ENCODE peak calls at places on chromosomes 7 and 10, in seven cellular contexts. W is MM.1S, D is mammary epithelial cell, O is H1, E is endothelial cell of umbilical vein, C is fibroblast of lung, P is GM23338. U is an unnamed sample. For H3K36me3, the result is how much of the 10 kb centered on the place peaks cover.

GRCh38 chr7:136389933-136390332 is 412.8 kb upstream of the MTPN start:
- DNase-seq in E (no peak), D (no peak), C (no peak), W (no peak), O (no peak), P (no peak), U (no peak)

GRCh38 chr7:11607676-11608075 is 224.3 kb downstream of the THSD7A start:
- DNase-seq in P (no peak), D (no peak), O (no peak), E (peak), W (no peak), C (no peak), U (no peak)

GRCh38 chr7:35805876-35806275 is 5.0 kb downstream of the SEPTIN7 start:
- DNase-seq in E (no peak), D (no peak), C (no peak), W (no peak), O (no peak), P (no peak), U (no peak)

GRCh38 chr10:117578490-117578889 is 35.9 kb downstream of the EMX2 start:
- DNase-seq in O (no peak), C (no peak), P (no peak), D (no peak), E (no peak), W (no peak), U (no peak)

GRCh38 chr10:28633750-28634149 is 43.6 kb upstream of the BAMBI start:
- DNase-seq in E (no peak), O (no peak), P (no peak), C (peak), D (no peak), W (no peak), U (no peak)

GRCh38 chr7:64888901-64889685 is 14.0 kb upstream of the ZNF273 start:
- DNase-seq in O (no peak), D (no peak), C (no peak), P (peak), E (peak), W (no peak), U (peak)

GRCh38 chr7:77327067-77327931 is 88.8 kb downstream of the GSAP start:
- DNase-seq in C (peak), W (peak), E (peak), P (no peak), D (peak), O (no peak), U (no peak)

GRCh38 chr7:150507947-150508602 is 6.6 kb upstream of the GIMAP7 start:
- DNase-seq in E (no peak), O (no peak), C (no peak), P (no peak), D (no peak), W (no peak), U (no peak)

GRCh38 chr7:28939367-28939766 is 18.8 kb downstream of the TRIL start:
- DNase-seq in O (no peak), E (no peak), D (no peak), W (no peak), C (no peak), P (no peak), U (no peak)

GRCh38 chr7:28739826-28740225 is 218.3 kb downstream of the TRIL start:
- DNase-seq in W (no peak), E (no peak), D (no peak), C (no peak), O (no peak), P (no peak), U (peak)

GRCh38 chr7:111639894-111640293 is 77.6 kb upstream of the IMMP2L start:
- DNase-seq in D (no peak), P (no peak), W (no peak), E (no peak), O (no peak), C (no peak), U (no peak)

GRCh38 chr7:152514771-152515105 is 78.9 kb upstream of the KMT2C start:
- DNase-seq in W (no peak), P (no peak), C (no peak), D (no peak), O (no peak), E (no peak), U (no peak)

GRCh38 chr10:693506-693905 is 4.0 kb upstream of the DIP2C start:
- DNase-seq in D (no peak), E (no peak), C (peak), P (no peak), O (no peak), W (no peak), U (no peak)

GRCh38 chr7:135712796-135713195 is 15.2 kb downstream of the SLC13A4 start:
- DNase-seq in D (no peak), O (no peak), W (no peak), C (no peak), P (no peak), E (peak), U (no peak)

GRCh38 chr7:28389504-28390385 is 22.6 kb upstream of the CREB5 start:
- DNase-seq in E (peak), D (peak), O (no peak), W (peak), P (peak), C (peak), U (peak)

GRCh38 chr7:131653418-131654248 is 97.2 kb upstream of the PODXL start:
- DNase-seq in O (no peak), W (no peak), P (no peak), C (peak), E (no peak), D (no peak), U (no peak)

GRCh38 chr7:5452937-5453540 is 29.4 kb upstream of the TNRC18 start:
- DNase-seq in O (no peak), E (peak), C (peak), P (peak), W (no peak), D (no peak), U (peak)

GRCh38 chr10:1939016-1939415 is 201.7 kb upstream of the ADARB2 start:
- DNase-seq in O (no peak), P (no peak), C (no peak), D (no peak), E (no peak), W (no peak), U (no peak)

GRCh38 chr10:14603539-14604102 is 171.1 kb downstream of the FAM107B start:
- DNase-seq in O (no peak), P (peak), C (no peak), E (no peak), W (peak), D (no peak), U (peak)

GRCh38 chr7:139494835-139495568 is 11.5 kb upstream of the KLRG2 start:
- DNase-seq in C (no peak), W (peak), O (no peak), E (no peak), D (no peak), P (no peak), U (peak)

GRCh38 chr10:5484205-5484604 is 15.2 kb downstream of the CALML5 start:
- DNase-seq in D (peak), C (peak), W (no peak), P (no peak), E (no peak), O (no peak), U (no peak)

GRCh38 chr10:78992333-78992732 is 76.4 kb upstream of the ZMIZ1 start:
- DNase-seq in P (no peak), O (no peak), W (no peak), E (no peak), C (no peak), D (no peak), U (no peak)

GRCh38 chr7:77862691-77863090 is 64.1 kb downstream of the PHTF2 start:
- DNase-seq in W (no peak), P (no peak), C (no peak), D (no peak), E (no peak), O (no peak), U (no peak)

GRCh38 chr7:27103489-27104226 is 1.2 kb upstream of the HOXA2 start:
- DNase-seq in P (no peak), W (no peak), E (peak), O (no peak), C (peak), D (peak), U (peak)

GRCh38 chr7:27104244-27105149 is 2.0 kb upstream of the HOXA2 start:
- DNase-seq in O (no peak), W (no peak), E (peak), D (no peak), P (no peak), C (peak), U (no peak)

GRCh38 chr7:27101188-27101905 is 1.1 kb downstream of the HOXA2 start:
- DNase-seq in E (peak), D (peak), O (no peak), P (no peak), C (peak), W (no peak), U (peak)

GRCh38 chr7:27101906-27102577 is 441 bp downstream of the HOXA2 start:
- DNase-seq in W (no peak), O (no peak), D (no peak), E (no peak), P (peak), C (peak), U (peak)

GRCh38 chr7:27102578-27103442 is at the start of gene HOXA2:
- DNase-seq in P (no peak), W (no peak), E (peak), D (peak), C (peak), O (no peak), U (peak)
- TF ChIP-seq EZH2 in P (peak), W (no peak), E (no peak), D (no peak), C (no peak), O (peak), U (no peak)

GRCh38 chr7:19017374-19017773 is 100.1 kb downstream of the TWIST1 start:
- DNase-seq in D (no peak), W (no peak), C (no peak), E (no peak), P (peak), O (no peak), U (no peak)

GRCh38 chr7:19020062-19020461 is 97.4 kb downstream of the TWIST1 start:
- DNase-seq in W (no peak), C (peak), E (no peak), D (peak), O (no peak), P (no peak), U (no peak)

GRCh38 chr7:19011212-19011611 is 106.2 kb downstream of the TWIST1 start:
- DNase-seq in O (no peak), P (no peak), C (peak), E (no peak), D (no peak), W (no peak), U (no peak)

GRCh38 chr7:19016140-19016539 is 101.3 kb downstream of the TWIST1 start:
- DNase-seq in W (no peak), E (peak), D (peak), O (no peak), C (peak), P (peak), U (no peak)

DNA sequence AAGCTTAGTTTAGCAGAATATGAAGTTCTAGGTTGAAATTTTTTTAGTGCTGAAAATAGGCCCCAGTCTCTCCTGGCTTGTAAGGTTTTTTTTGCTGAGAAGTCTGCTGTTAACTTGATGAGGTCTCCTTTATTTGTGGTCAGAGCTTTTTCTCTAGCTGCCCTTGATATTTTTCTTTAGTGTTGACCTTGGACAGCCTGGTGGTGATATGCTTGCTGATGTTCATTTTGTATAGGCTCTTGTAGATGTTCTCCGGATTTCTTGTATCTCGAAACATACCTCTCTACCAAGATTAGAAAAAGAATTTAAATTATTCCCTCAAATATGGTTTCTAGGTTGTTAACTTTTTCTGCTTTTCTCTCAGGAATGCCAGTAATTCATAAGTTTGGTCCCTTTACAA is 102.4 kb downstream of the TWIST1 start:
- DNase-seq in W (no peak), E (no peak), D (no peak), O (no peak), C (peak), P (no peak), U (no peak)
- H3K36me3 ChIP-seq in W (under half), E (under half), D (under half), O (under half), C (under half), P (under half), U (under half)

GRCh38 chr7:27225005-27225934 is 17.3 kb upstream of the EVX1 start:
- DNase-seq in C (no peak), W (no peak), E (no peak), P (peak), D (no peak), O (no peak), U (peak)
- TF ChIP-seq EZH2 in C (peak), W (no peak), E (peak), P (peak), D (no peak), O (peak), U (peak)

DNA sequence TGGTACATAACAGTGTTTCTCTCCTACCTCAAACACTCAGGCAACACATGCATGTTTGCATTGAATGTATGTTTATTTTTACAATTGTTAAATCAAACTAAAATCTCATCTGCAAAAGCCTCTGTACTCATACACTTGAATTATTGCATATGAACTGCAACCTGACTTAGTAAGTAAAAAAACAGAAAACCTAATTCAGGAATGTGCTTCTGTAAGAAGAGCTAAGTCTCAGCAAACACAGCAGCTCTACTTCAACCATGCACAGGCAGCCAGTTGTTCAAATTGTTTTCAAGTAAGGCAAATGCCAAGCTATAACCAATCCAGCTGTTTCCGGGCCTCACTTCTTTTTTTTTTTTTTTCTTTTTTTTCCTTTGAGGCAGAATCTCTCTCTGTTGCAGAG is 93.6 kb upstream of the MALRD1 start:
- DNase-seq in C (no peak), W (no peak), E (no peak), O (no peak), D (no peak), P (no peak), U (no peak)
- H3K36me3 ChIP-seq in C (under half), W (under half), E (under half), O (under half), D (under half), P (under half), U (under half)

DNA sequence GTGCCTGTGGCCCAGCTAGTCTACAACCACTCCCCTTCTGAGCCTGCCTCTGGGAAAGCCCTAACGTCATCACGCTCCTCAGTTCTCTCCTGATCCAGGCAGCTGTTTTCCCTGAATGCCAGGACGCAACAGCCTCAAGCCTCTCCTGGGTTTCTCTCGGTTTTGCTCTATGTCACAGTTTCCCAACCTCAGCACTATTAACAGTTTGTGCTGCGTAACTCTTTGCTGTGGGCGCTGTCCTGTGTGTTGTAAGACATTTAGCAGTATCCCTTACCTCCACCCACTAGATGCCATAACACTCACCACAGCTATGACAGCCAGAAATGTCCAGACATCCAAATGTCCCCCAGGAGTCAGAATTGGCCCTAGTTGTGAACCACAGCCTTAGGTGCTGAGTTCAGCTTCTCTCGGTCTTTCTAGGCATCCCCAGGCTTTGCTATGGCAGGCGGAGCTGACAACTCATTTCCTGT is 226.3 kb upstream of the NPVF start:
- DNase-seq in C (no peak), P (no peak), W (peak), E (no peak), D (no peak), O (no peak), U (no peak)
- TF ChIP-seq EZH2 in C (no peak), P (no peak), W (no peak), E (no peak), D (no peak), O (no peak), U (no peak)

GRCh38 chr7:40092152-40092551 is 42.3 kb downstream of the MPLKIP start:
- DNase-seq in P (no peak), E (no peak), O (no peak), C (no peak), D (no peak), W (no peak), U (no peak)
- H3K36me3 ChIP-seq in P (under half), E (under half), O (under half), C (under half), D (under half), W (under half), U (under half)

GRCh38 chr7:1296727-1297475 is 64.2 kb downstream of the UNCX start:
- DNase-seq in D (no peak), C (no peak), P (no peak), E (no peak), O (no peak), W (no peak), U (no peak)
- TF ChIP-seq EZH2 in D (peak), C (peak), P (no peak), E (no peak), O (no peak), W (no peak), U (no peak)

GRCh38 chr10:102009801-102010425 is 46.1 kb downstream of the ARMH3 start:
- DNase-seq in P (peak), D (peak), E (peak), W (peak), C (peak), O (peak), U (peak)
- H3K36me3 ChIP-seq in P (under half), D (under half), E (under half), W (under half), C (under half), O (under half), U (under half)

U was measured in neural progenitor cell.